ENCODE peak calls at places on chromosomes 13 and 19, in five cellular contexts. W is OCI-LY7, Q is ovary, B is GM13976, X is anterior cingulate cortex. E is an unnamed sample.

GRCh38 chr13:63345835-63346234 is 1930.2 kb upstream of the PCDH20 start:
- DNase-seq in Q (no peak), W (no peak), X (no peak), B (no peak), E (no peak)

GRCh38 chr13:26498524-26499208 is 58.8 kb upstream of the WASF3 start:
- DNase-seq in X (no peak), B (no peak), Q (no peak), W (no peak), E (no peak)

GRCh38 chr13:105773887-105774538 is 761.4 kb downstream of the EFNB2 start:
- DNase-seq in W (no peak), Q (no peak), X (no peak), B (no peak), E (no peak)

GRCh38 chr19:1271528-1272422 is 2.6 kb downstream of the CIRBP start:
- DNase-seq in W (no peak), Q (peak), X (no peak), B (no peak), E (no peak)

GRCh38 chr19:6460099-6460884 is 700 bp upstream of the SLC25A23 start:
- DNase-seq in X (peak), W (peak), Q (peak), B (peak), E (peak)

GRCh38 chr13:57996717-57997116 is 365.2 kb downstream of the PCDH17 start:
- DNase-seq in B (no peak), X (no peak), Q (no peak), W (no peak), E (no peak)

GRCh38 chr19:30065680-30066606 is 123.9 kb downstream of the URI1 start:
- DNase-seq in W (no peak), B (no peak), X (no peak), Q (no peak), E (no peak)

GRCh38 chr19:15780595-15781418 is 6.7 kb upstream of the OR10H5 start:
- DNase-seq in X (no peak), Q (peak), B (no peak), W (no peak), E (no peak)

GRCh38 chr19:48962029-48962848 is 2.9 kb upstream of the FTL start:
- DNase-seq in B (peak), X (no peak), W (peak), Q (peak), E (no peak)

GRCh38 chr13:112687836-112688559 is 1.8 kb upstream of the ATP11A start:
- DNase-seq in X (no peak), Q (no peak), W (no peak), B (no peak), E (no peak)

GRCh38 chr13:100208596-100208995 is 119.7 kb downstream of the PCCA start:
- DNase-seq in W (no peak), X (no peak), B (no peak), Q (no peak), E (no peak)

GRCh38 chr13:31499274-31499673 is 240.1 kb upstream of the RXFP2 start:
- DNase-seq in W (no peak), Q (no peak), X (no peak), B (no peak), E (no peak)

GRCh38 chr13:107842562-107843180 is 372.7 kb downstream of the LIG4 start:
- DNase-seq in B (no peak), W (no peak), X (no peak), Q (no peak), E (no peak)

GRCh38 chr19:16859626-16860025 is 29.2 kb upstream of the F2RL3 start:
- DNase-seq in B (no peak), W (no peak), X (no peak), Q (no peak), E (no peak)

GRCh38 chr13:39462456-39462855 is 140.5 kb downstream of the LHFPL6 start:
- DNase-seq in Q (no peak), W (no peak), B (no peak), X (no peak), E (peak)

GRCh38 chr13:24834902-24835510 is 71.0 kb downstream of the RNF17 start:
- DNase-seq in B (no peak), W (peak), Q (no peak), X (no peak), E (no peak)

GRCh38 chr13:109275848-109276247 is 510.5 kb downstream of the IRS2 start:
- DNase-seq in W (peak), X (no peak), Q (no peak), B (no peak), E (no peak)

GRCh38 chr13:107370036-107370785 is 802.3 kb upstream of the ARGLU1 start:
- DNase-seq in B (no peak), Q (no peak), W (no peak), X (no peak), E (no peak)

GRCh38 chr13:90416938-90417337 is 930.5 kb upstream of the MIR17HG start:
- DNase-seq in Q (no peak), X (no peak), W (no peak), B (no peak), E (no peak)

GRCh38 chr13:80399340-80400163 is 58.6 kb upstream of the SPRY2 start:
- DNase-seq in Q (no peak), B (no peak), W (no peak), X (no peak), E (no peak)

GRCh38 chr13:31011193-31011860 is 78.9 kb downstream of the TEX26 start:
- DNase-seq in Q (no peak), W (no peak), B (no peak), X (no peak), E (no peak)

GRCh38 chr19:29478578-29479565 is 46.9 kb upstream of the VSTM2B start:
- DNase-seq in B (no peak), Q (no peak), W (peak), X (peak), E (no peak)

GRCh38 chr19:41226053-41226873 is 7.2 kb downstream of the AXL start:
- DNase-seq in B (no peak), Q (peak), W (no peak), X (peak), E (peak)

GRCh38 chr19:743168-743687 is 7.7 kb upstream of the MISP start:
- DNase-seq in B (peak), Q (peak), X (no peak), W (no peak), E (no peak)

GRCh38 chr13:42363941-42364612 is 92.1 kb downstream of the AKAP11 start:
- DNase-seq in W (no peak), B (no peak), X (no peak), Q (no peak), E (no peak)

GRCh38 chr19:33841685-33842084 is 45.0 kb downstream of the KCTD15 start:
- DNase-seq in B (no peak), Q (no peak), W (no peak), X (no peak), E (no peak)

GRCh38 chr13:71912524-71912923 is 45.5 kb upstream of the DACH1 start:
- DNase-seq in X (no peak), W (no peak), Q (no peak), B (no peak), E (no peak)

GRCh38 chr13:103218253-103218652 is 152.0 kb upstream of the SLC10A2 start:
- DNase-seq in W (no peak), Q (no peak), B (no peak), X (no peak), E (no peak)

GRCh38 chr19:57779220-57779845 is 9.9 kb downstream of the ZNF586 start:
- DNase-seq in Q (no peak), X (no peak), W (no peak), B (no peak), E (no peak)

GRCh38 chr13:39310961-39311360 is 272.7 kb downstream of the NHLRC3 start:
- DNase-seq in X (no peak), Q (no peak), W (no peak), B (no peak), E (no peak)

E was measured in AG09309.